ENCODE peak calls at places on chromosomes 1 and 21, in five cellular contexts. G is BJ, X is fibroblast of lung, E is suprapubic skin, Q is GM23338. Z is an unnamed sample.

GRCh38 chr1:226479432-226479831 is 69.1 kb upstream of the STUM start:
- DNase-seq in X (no peak), G (no peak), Q (no peak), E (no peak), Z (no peak)

GRCh38 chr1:15384301-15384901 is 25.3 kb upstream of the EFHD2 start:
- DNase-seq in E (no peak), X (peak), G (no peak), Q (peak), Z (peak)

GRCh38 chr1:147142886-147143285 is 29.4 kb downstream of the PRKAB2 start:
- DNase-seq in Q (no peak), E (no peak), X (no peak), G (no peak), Z (no peak)

GRCh38 chr1:234893725-234894630 is 234.7 kb downstream of the TOMM20 start:
- DNase-seq in X (peak), Q (no peak), G (no peak), E (no peak), Z (no peak)

GRCh38 chr1:10932088-10932487 is 80.4 kb upstream of the TARDBP start:
- DNase-seq in G (no peak), X (no peak), Q (no peak), E (no peak), Z (no peak)

GRCh38 chr1:195744256-195744655 is 864.0 kb downstream of the KCNT2 start:
- DNase-seq in G (no peak), E (no peak), X (no peak), Q (no peak), Z (no peak)

GRCh38 chr1:3306583-3307285 is 147.7 kb upstream of the ARHGEF16 start:
- DNase-seq in G (peak), Q (no peak), E (no peak), X (peak), Z (no peak)

GRCh38 chr1:110689868-110690267 is 15.1 kb upstream of the KCNA3 start:
- DNase-seq in G (no peak), Q (no peak), X (no peak), E (no peak), Z (no peak)

GRCh38 chr1:113042336-113043143 is 30.5 kb upstream of the LRIG2 start:
- DNase-seq in X (peak), Q (peak), G (peak), E (peak), Z (peak)

GRCh38 chr1:30569384-30569783 is 154.0 kb downstream of the MATN1 start:
- DNase-seq in X (no peak), G (no peak), Q (peak), E (no peak), Z (no peak)

GRCh38 chr21:31030367-31031106 is 7.7 kb downstream of the KRTAP19-8 start:
- DNase-seq in G (no peak), X (no peak), Q (no peak), E (no peak), Z (no peak)

GRCh38 chr21:43925096-43925481 is 60.1 kb downstream of the AGPAT3 start:
- DNase-seq in X (no peak), Q (no peak), E (no peak), G (no peak), Z (no peak)

GRCh38 chr1:200917291-200917817 is 22.7 kb downstream of the INAVA start:
- DNase-seq in E (peak), G (no peak), Q (no peak), X (no peak), Z (no peak)

GRCh38 chr1:21244986-21245687 is 45.1 kb downstream of the ECE1 start:
- DNase-seq in G (no peak), Q (peak), E (no peak), X (no peak), Z (no peak)

GRCh38 chr1:238608139-238608538 is 717.4 kb upstream of the ZP4 start:
- DNase-seq in E (no peak), X (no peak), Q (no peak), G (no peak), Z (no peak)

GRCh38 chr1:3664700-3665375 is 12.5 kb downstream of the TP73 start:
- DNase-seq in E (peak), Q (no peak), G (no peak), X (no peak), Z (no peak)

GRCh38 chr1:37071829-37072228 is 37.5 kb upstream of the GRIK3 start:
- DNase-seq in X (no peak), E (no peak), G (no peak), Q (no peak), Z (peak)

GRCh38 chr1:154338875-154339274 is 13.6 kb downstream of the ATP8B2 start:
- DNase-seq in X (no peak), E (no peak), Q (no peak), G (no peak), Z (no peak)

GRCh38 chr1:96340688-96341087 is 380.9 kb upstream of the PTBP2 start:
- DNase-seq in E (no peak), G (no peak), Q (no peak), X (no peak), Z (no peak)

GRCh38 chr1:166839600-166840308 is 479 bp downstream of the POGK start:
- DNase-seq in X (peak), Q (peak), E (peak), G (no peak), Z (peak)

GRCh38 chr1:161185282-161185682 is 8.0 kb upstream of the B4GALT3 start:
- DNase-seq in Q (no peak), E (peak), G (no peak), X (peak), Z (peak)

GRCh38 chr1:71737768-71738167 is 544.6 kb downstream of the NEGR1 start:
- DNase-seq in Q (peak), E (no peak), G (no peak), X (no peak), Z (no peak)

GRCh38 chr1:185154912-185155513 is 1.7 kb downstream of the TRMT1L start:
- DNase-seq in X (peak), Q (no peak), E (no peak), G (no peak), Z (no peak)

GRCh38 chr1:54488065-54488750 is 59.8 kb upstream of the ACOT11 start:
- DNase-seq in Q (peak), X (peak), E (peak), G (peak), Z (peak)

GRCh38 chr1:10540277-10541005 is 65.7 kb downstream of the PEX14 start:
- DNase-seq in Q (no peak), X (peak), G (no peak), E (no peak), Z (no peak)

GRCh38 chr1:16155537-16156410 is at the start of gene EPHA2:
- DNase-seq in G (no peak), E (peak), Q (peak), X (peak), Z (peak)

GRCh38 chr21:17793675-17794123 is 25.5 kb downstream of the C21orf91 start:
- DNase-seq in Q (no peak), X (peak), E (no peak), G (no peak), Z (no peak)

GRCh38 chr1:156658496-156658895 is 16.6 kb downstream of the BCAN start:
- DNase-seq in G (no peak), X (no peak), E (no peak), Q (no peak), Z (no peak)
- H3K4me3 ChIP-seq in G (no peak), X (no peak), E (no peak), Q (no peak), Z (peak)

GRCh38 chr1:177969825-177970371 is at the start of gene SEC16B:
- DNase-seq in E (no peak), X (no peak), Q (peak), G (no peak), Z (no peak)
- H3K4me3 ChIP-seq in E (no peak), X (no peak), Q (no peak), G (no peak), Z (no peak)

GRCh38 chr1:25977816-25978215 is 20.0 kb downstream of the PAFAH2 start:
- DNase-seq in G (no peak), X (no peak), E (no peak), Q (no peak), Z (no peak)

GRCh38 chr1:25967308-25967707 is 30.6 kb downstream of the PAFAH2 start:
- DNase-seq in Q (no peak), X (no peak), G (no peak), E (no peak), Z (no peak)

GRCh38 chr1:25971044-25971881 is 26.6 kb downstream of the PAFAH2 start:
- DNase-seq in Q (peak), E (no peak), X (no peak), G (no peak), Z (no peak)

GRCh38 chr1:25973610-25974355 is 24.1 kb downstream of the PAFAH2 start:
- DNase-seq in Q (no peak), X (no peak), G (no peak), E (no peak), Z (no peak)

GRCh38 chr1:25971882-25972180 is 26.0 kb downstream of the PAFAH2 start:
- DNase-seq in Q (no peak), E (no peak), G (no peak), X (no peak), Z (no peak)
- H3K4me3 ChIP-seq in Q (no peak), E (no peak), G (no peak), X (no peak), Z (no peak)

GRCh38 chr1:157849229-157849875 is 7.7 kb upstream of the CD5L start:
- DNase-seq in G (no peak), Q (no peak), X (no peak), E (no peak), Z (no peak)
- H3K4me3 ChIP-seq in G (no peak), Q (no peak), X (no peak), E (no peak), Z (no peak)

GRCh38 chr1:6028042-6028895 is 17.4 kb upstream of the KCNAB2 start:
- DNase-seq in Q (no peak), X (no peak), G (no peak), E (no peak), Z (no peak)
- H3K4me3 ChIP-seq in Q (no peak), X (no peak), G (no peak), E (peak), Z (no peak)

GRCh38 chr1:169915150-169915549 is 21.5 kb upstream of the SCYL3 start:
- DNase-seq in Q (no peak), X (no peak), G (no peak), E (no peak), Z (no peak)
- H3K4me3 ChIP-seq in Q (no peak), X (no peak), G (no peak), E (no peak), Z (no peak)

GRCh38 chr1:72915581-72915980 is 633.2 kb upstream of the NEGR1 start:
- DNase-seq in Q (peak), E (no peak), X (no peak), G (no peak), Z (no peak)
- H3K4me3 ChIP-seq in Q (no peak), E (no peak), X (no peak), G (no peak), Z (no peak)

Z was measured in dorsolateral prefrontal cortex.